ENCODE peak calls at places on chromosomes 2 and 18, in ten cellular contexts. H is kidney epithelial cell, U is brain microvascular endothelial cell, R is body of pancreas, V is AG04450, B is GM06990, I is prostate gland, D is natural killer cell, T is uterus, Q is AG09319. M is an unnamed sample.

GRCh38 chr2:5409925-5410360 is 282.2 kb upstream of the SOX11 start:
- DNase-seq in B (no peak), I (no peak), T (no peak), H (no peak), Q (no peak), U (no peak), V (no peak), D (no peak), R (no peak), M (peak; percentile 48)

GRCh38 chr2:55862673-55863390 is 60.8 kb downstream of the EFEMP1 start:
- DNase-seq in B (no peak), Q (peak; percentile 98), U (peak; percentile 98), T (peak; percentile 56), V (peak; percentile 99), H (peak; percentile 99), I (no peak), D (no peak), R (no peak), M (peak; percentile 99)

GRCh38 chr2:26035110-26035728 is 1.3 kb downstream of the RAB10 start:
- DNase-seq in D (no peak), Q (no peak), B (no peak), T (no peak), I (no peak), R (no peak), U (no peak), H (no peak), V (no peak), M (no peak)

GRCh38 chr2:203892207-203892606 is 24.6 kb downstream of the CTLA4 start:
- DNase-seq in B (no peak), Q (no peak), U (no peak), I (no peak), V (no peak), H (no peak), D (no peak), R (no peak), T (no peak), M (no peak)

GRCh38 chr18:30987479-30988241 is 54.9 kb downstream of the DSC3 start:
- DNase-seq in D (no peak), I (peak; percentile 73), U (no peak), B (peak; percentile 15), V (no peak), Q (no peak), R (peak; percentile 40), H (no peak), T (no peak), M (no peak)

GRCh38 chr2:101045330-101045729 is 43.2 kb downstream of the RPL31 start:
- DNase-seq in R (peak; percentile 3), H (no peak), T (no peak), B (no peak), V (no peak), U (no peak), I (no peak), Q (no peak), D (no peak), M (no peak)

GRCh38 chr2:233966388-233966787 is 49.2 kb downstream of the TRPM8 start:
- DNase-seq in R (no peak), Q (no peak), V (no peak), H (no peak), I (no peak), D (no peak), U (no peak), B (no peak), T (no peak), M (no peak)

GRCh38 chr2:190627881-190628412 is 20.9 kb upstream of the NAB1 start:
- DNase-seq in B (no peak), D (no peak), Q (no peak), I (no peak), U (no peak), V (no peak), H (no peak), T (peak; percentile 35), R (peak; percentile 25), M (no peak)

GRCh38 chr18:41761329-41762028 is 193.6 kb upstream of the PIK3C3 start:
- DNase-seq in T (no peak), Q (no peak), I (no peak), B (no peak), V (peak; percentile 55), D (no peak), U (peak; percentile 72), H (peak; percentile 72), R (no peak), M (peak; percentile 35)

GRCh38 chr2:206556357-206556949 is 85.8 kb upstream of the FAM237A start:
- DNase-seq in R (no peak), D (no peak), H (no peak), V (peak; percentile 8), Q (peak; percentile 2), T (no peak), U (no peak), I (no peak), B (no peak), M (peak; percentile 7)

GRCh38 chr2:164457271-164457670 is 164.0 kb downstream of the GRB14 start:
- DNase-seq in I (no peak), Q (no peak), U (no peak), H (no peak), T (no peak), B (no peak), R (no peak), D (no peak), V (no peak), M (no peak)

GRCh38 chr2:147310335-147311057 is 534.3 kb upstream of the ACVR2A start:
- DNase-seq in U (no peak), I (no peak), H (no peak), B (no peak), V (no peak), T (no peak), D (no peak), Q (no peak), R (no peak), M (no peak)

GRCh38 chr2:127479219-127479825 is 47.0 kb downstream of the IWS1 start:
- DNase-seq in Q (peak; percentile 28), T (no peak), V (peak; percentile 27), R (no peak), D (no peak), U (peak; percentile 12), B (peak; percentile 15), H (peak; percentile 21), I (no peak), M (peak; percentile 35)

GRCh38 chr18:46858290-46858689 is 59.0 kb downstream of the PIAS2 start:
- DNase-seq in B (no peak), R (no peak), V (no peak), D (no peak), T (no peak), Q (no peak), I (no peak), H (no peak), U (no peak), M (no peak)

GRCh38 chr18:29305516-29305915 is 1128.6 kb upstream of the CDH2 start:
- DNase-seq in V (no peak), I (no peak), Q (no peak), H (no peak), B (no peak), R (no peak), T (no peak), D (no peak), U (no peak), M (no peak)

GRCh38 chr18:75273817-75274216 is 63.2 kb downstream of the TSHZ1 start:
- DNase-seq in D (no peak), V (no peak), Q (no peak), R (no peak), I (no peak), B (no peak), H (no peak), T (no peak), U (no peak), M (no peak)

GRCh38 chr18:36490907-36491306 is 193.4 kb downstream of the FHOD3 start:
- DNase-seq in D (no peak), U (no peak), I (no peak), R (no peak), B (no peak), Q (no peak), V (no peak), T (no peak), H (no peak), M (no peak)

GRCh38 chr2:67436221-67436620 is 39.1 kb downstream of the ETAA1 start:
- DNase-seq in D (no peak), I (no peak), R (no peak), T (no peak), V (no peak), B (no peak), U (no peak), Q (no peak), H (peak; percentile 47), M (peak; percentile 58)

GRCh38 chr2:45169339-45170190 is 160.3 kb upstream of the SIX2 start:
- DNase-seq in T (no peak), Q (no peak), H (no peak), I (no peak), V (no peak), D (no peak), B (peak; percentile 17), R (peak; percentile 56), U (peak; percentile 17), M (no peak)

GRCh38 chr2:134351899-134352298 is 98.0 kb downstream of the MGAT5 start:
- DNase-seq in H (no peak), T (no peak), B (no peak), D (no peak), R (no peak), I (no peak), V (no peak), Q (no peak), U (no peak), M (no peak)
- TF ChIP-seq CTCF in H (no peak), T (no peak), B (no peak), D (no peak), R (no peak), I (no peak), V (no peak), Q (no peak), U (no peak), M (no peak)

DNA sequence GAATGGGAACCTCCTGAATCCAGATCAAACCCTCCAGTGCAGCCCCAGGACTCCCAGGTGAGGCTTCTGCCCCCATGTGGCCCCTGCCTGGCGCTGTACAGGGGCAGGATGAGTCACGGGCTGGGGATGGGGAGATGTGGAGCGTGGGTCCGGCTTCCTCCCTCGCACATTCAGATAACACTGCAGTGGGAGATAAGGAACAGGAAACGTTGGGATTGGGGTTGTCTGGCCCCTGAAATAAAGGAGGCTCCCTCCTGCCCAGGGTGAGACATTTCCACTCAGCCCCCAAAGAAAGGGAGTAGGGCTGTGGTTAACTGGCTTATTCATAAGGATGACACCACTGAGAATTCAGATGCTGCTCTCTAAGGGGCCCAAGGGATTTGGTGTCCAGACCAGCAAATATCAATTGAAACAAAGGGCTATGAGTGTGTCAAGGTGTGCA is 30.7 kb downstream of the IGFBP5 start:
- DNase-seq in D (no peak), Q (no peak), T (no peak), R (no peak), V (no peak), H (no peak), I (no peak), B (no peak), U (peak; percentile 50), M (no peak)
- TF ChIP-seq CTCF in D (no peak), Q (peak; percentile 15), T (no peak), R (no peak), V (peak; percentile 30), H (peak; percentile 31), I (no peak), B (peak; percentile 22), U (peak; percentile 59), M (peak; percentile 31)

GRCh38 chr18:56062931-56063330 is 474.9 kb upstream of the TCF4 start:
- DNase-seq in V (no peak), B (no peak), U (no peak), T (no peak), R (no peak), H (peak; percentile 4), Q (no peak), I (no peak), D (no peak), M (no peak)
- TF ChIP-seq CTCF in V (no peak), B (no peak), U (no peak), T (no peak), R (no peak), H (no peak), Q (no peak), I (no peak), D (no peak), M (no peak)

GRCh38 chr2:222878284-222878876 is 17.5 kb downstream of the ACSL3 start:
- DNase-seq in U (no peak), T (no peak), R (peak; percentile 19), H (no peak), V (no peak), Q (no peak), D (no peak), B (no peak), I (no peak), M (no peak)
- TF ChIP-seq CTCF in U (no peak), T (no peak), R (no peak), H (no peak), V (no peak), Q (no peak), D (no peak), B (no peak), I (no peak), M (no peak)